ENCODE peak calls at places on chromosomes 4 and X, in five cellular contexts. One of them, this sample, is unnamed.

GRCh38 chrX:30713061-30713525 is 59.9 kb downstream of the GK start:
- DNase-seq in A549: peak; percentile 71
- DNase-seq in Panc1: peak; percentile 12
- DNase-seq in GM23338: peak; percentile 73
- DNase-seq in K562: peak; percentile 38
- DNase-seq in this sample: peak; percentile 40

GRCh38 chrX:40108959-40109287 is 11.2 kb upstream of the BCOR start:
- DNase-seq in A549: peak; percentile 85
- DNase-seq in Panc1: no peak
- DNase-seq in GM23338: peak; percentile 54
- DNase-seq in K562: peak; percentile 79
- DNase-seq in this sample: no peak

GRCh38 chrX:10922158-10922557 is 189.0 kb upstream of the HCCS start:
- DNase-seq in A549: peak; percentile 39
- DNase-seq in Panc1: no peak
- DNase-seq in GM23338: no peak
- DNase-seq in K562: no peak
- DNase-seq in this sample: peak; percentile 1

GRCh38 chrX:96433409-96434122 is 251.1 kb upstream of the DIAPH2 start:
- DNase-seq in A549: no peak
- DNase-seq in Panc1: no peak
- DNase-seq in GM23338: no peak
- DNase-seq in K562: no peak
- DNase-seq in this sample: no peak

GRCh38 chr4:85398276-85398675 is 76.7 kb upstream of the ARHGAP24 start:
- DNase-seq in A549: no peak
- DNase-seq in Panc1: no peak
- DNase-seq in GM23338: no peak
- DNase-seq in K562: no peak
- DNase-seq in this sample: no peak

GRCh38 chr4:186554485-186554884 is 882 bp downstream of the MTNR1A start:
- DNase-seq in A549: peak; percentile 71
- DNase-seq in Panc1: no peak
- DNase-seq in GM23338: peak; percentile 76
- DNase-seq in K562: no peak
- DNase-seq in this sample: peak; percentile 14

GRCh38 chr4:8580321-8581093 is at the start of gene GPR78:
- DNase-seq in A549: peak; percentile 33
- DNase-seq in Panc1: no peak
- DNase-seq in GM23338: peak; percentile 95
- DNase-seq in K562: peak; percentile 84
- DNase-seq in this sample: no peak

GRCh38 chrX:531611-531936 is 99.0 kb upstream of the SHOX start:
- DNase-seq in A549: no peak
- DNase-seq in Panc1: no peak
- DNase-seq in GM23338: peak; percentile 46
- DNase-seq in K562: no peak
- DNase-seq in this sample: no peak

GRCh38 chr4:152138451-152138850 is 377.6 kb upstream of the GATB start:
- DNase-seq in A549: no peak
- DNase-seq in Panc1: no peak
- DNase-seq in GM23338: no peak
- DNase-seq in K562: no peak
- DNase-seq in this sample: no peak

GRCh38 chrX:49041683-49042529 is 1.3 kb downstream of the TFE3 start:
- DNase-seq in A549: peak; percentile 42
- DNase-seq in Panc1: no peak
- DNase-seq in GM23338: peak; percentile 21
- DNase-seq in K562: no peak
- DNase-seq in this sample: no peak

DNA sequence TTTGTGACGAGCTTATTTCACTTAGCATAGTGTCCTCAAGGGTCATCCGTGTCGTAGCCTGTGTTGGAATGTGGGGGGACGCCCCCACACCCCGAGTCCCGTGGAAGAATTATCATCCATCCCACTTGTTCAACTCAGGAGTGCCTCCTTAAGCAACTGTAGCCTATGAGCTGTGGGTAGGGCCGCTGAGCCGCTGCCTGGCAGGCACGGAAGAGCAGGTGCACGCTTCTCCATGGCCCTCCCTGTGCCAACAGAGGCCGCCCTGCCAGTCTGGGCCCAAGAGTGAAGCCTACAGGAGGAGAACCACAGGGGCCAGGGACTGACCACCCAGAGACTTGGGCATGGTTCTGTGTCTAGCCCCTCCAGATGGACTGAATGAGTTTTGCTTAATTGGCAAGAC is 2.3 kb upstream of the RGS12 start:
- DNase-seq in A549: no peak
- DNase-seq in Panc1: no peak
- DNase-seq in GM23338: no peak
- DNase-seq in K562: no peak
- DNase-seq in this sample: no peak
- TF ChIP-seq REST in A549: no peak
- TF ChIP-seq REST in Panc1: no peak
- TF ChIP-seq REST in GM23338: no peak
- TF ChIP-seq REST in K562: no peak
- TF ChIP-seq REST in this sample: no peak

GRCh38 chrX:102155806-102156179 is at the start of gene BEX5:
- DNase-seq in A549: no peak
- DNase-seq in Panc1: no peak
- DNase-seq in GM23338: peak; percentile 84
- DNase-seq in K562: peak; percentile 34
- DNase-seq in this sample: no peak

GRCh38 chrX:102154900-102155805 is 624 bp downstream of the BEX5 start:
- DNase-seq in A549: no peak
- DNase-seq in Panc1: no peak
- DNase-seq in GM23338: peak; percentile 11
- DNase-seq in K562: no peak
- DNase-seq in this sample: no peak

GRCh38 chrX:102154218-102154860 is 1.4 kb downstream of the BEX5 start:
- DNase-seq in A549: no peak
- DNase-seq in Panc1: no peak
- DNase-seq in GM23338: peak; percentile 64
- DNase-seq in K562: no peak
- DNase-seq in this sample: no peak
- TF ChIP-seq REST in A549: no peak
- TF ChIP-seq REST in Panc1: no peak
- TF ChIP-seq REST in GM23338: no peak
- TF ChIP-seq REST in K562: no peak
- TF ChIP-seq REST in this sample: no peak

DNA sequence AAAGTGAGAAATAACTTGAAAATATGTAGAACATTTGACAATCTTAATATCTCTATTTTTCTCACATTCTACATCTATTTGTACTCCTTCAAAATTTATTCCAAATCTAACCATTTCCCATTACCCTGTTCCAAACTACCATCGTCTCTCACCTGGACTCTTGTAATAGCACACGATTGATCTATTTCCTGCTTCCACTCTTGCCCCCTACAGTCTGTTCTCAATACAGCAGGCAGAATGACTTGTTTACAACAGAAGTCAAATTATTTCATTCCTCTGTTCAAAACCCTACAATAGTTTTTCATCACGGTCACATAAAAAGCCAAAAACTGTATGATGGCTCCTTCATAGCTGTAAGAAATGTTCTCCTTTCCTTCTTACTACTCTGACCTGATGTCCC is 21.1 kb upstream of the LUZP4 start:
- DNase-seq in A549: peak; percentile 18
- DNase-seq in Panc1: no peak
- DNase-seq in GM23338: peak; percentile 57
- DNase-seq in K562: no peak
- DNase-seq in this sample: no peak
- TF ChIP-seq REST in A549: no peak
- TF ChIP-seq REST in Panc1: no peak
- TF ChIP-seq REST in GM23338: no peak
- TF ChIP-seq REST in K562: no peak
- TF ChIP-seq REST in this sample: no peak

GRCh38 chr4:139712882-139713281 is 47.3 kb downstream of the MGST2 start:
- DNase-seq in A549: no peak
- DNase-seq in Panc1: no peak
- DNase-seq in GM23338: no peak
- DNase-seq in K562: no peak
- DNase-seq in this sample: no peak

GRCh38 chr4:139718833-139719232 is 53.2 kb downstream of the MGST2 start:
- DNase-seq in A549: no peak
- DNase-seq in Panc1: no peak
- DNase-seq in GM23338: no peak
- DNase-seq in K562: no peak
- DNase-seq in this sample: no peak

GRCh38 chr4:139719381-139720101 is 53.9 kb downstream of the MGST2 start:
- DNase-seq in A549: no peak
- DNase-seq in Panc1: no peak
- DNase-seq in GM23338: no peak
- DNase-seq in K562: no peak
- DNase-seq in this sample: no peak

GRCh38 chr4:139718358-139718757 is 52.7 kb downstream of the MGST2 start:
- DNase-seq in A549: no peak
- DNase-seq in Panc1: no peak
- DNase-seq in GM23338: no peak
- DNase-seq in K562: no peak
- DNase-seq in this sample: no peak

GRCh38 chr4:139715721-139716391 is 50.2 kb downstream of the MGST2 start:
- DNase-seq in A549: no peak
- DNase-seq in Panc1: no peak
- DNase-seq in GM23338: no peak
- DNase-seq in K562: no peak
- DNase-seq in this sample: no peak
- TF ChIP-seq REST in A549: no peak
- TF ChIP-seq REST in Panc1: no peak
- TF ChIP-seq REST in GM23338: no peak
- TF ChIP-seq REST in K562: no peak
- TF ChIP-seq REST in this sample: no peak

DNA sequence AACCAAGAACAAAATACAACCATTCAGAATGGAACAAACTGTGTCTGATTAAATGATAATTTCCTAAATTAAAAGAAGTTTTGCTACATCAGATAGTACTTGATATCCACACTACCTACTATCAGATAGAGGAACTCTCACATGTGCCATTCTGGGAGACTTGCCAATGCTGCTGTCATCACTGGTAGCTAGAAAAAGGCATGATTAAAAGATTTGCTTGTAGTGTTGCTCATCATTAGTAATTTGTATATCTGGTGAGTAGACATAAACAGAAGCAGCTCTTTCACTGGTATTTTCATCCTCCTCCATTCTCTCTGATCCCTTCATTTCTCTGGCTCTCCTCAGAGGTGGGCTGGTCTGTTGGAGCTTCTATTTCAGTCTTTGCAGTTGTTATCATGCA is 56.0 kb downstream of the SPRY1 start:
- DNase-seq in A549: peak; percentile 11
- DNase-seq in Panc1: peak; percentile 87
- DNase-seq in GM23338: no peak
- DNase-seq in K562: no peak
- DNase-seq in this sample: peak; percentile 20
- TF ChIP-seq REST in A549: no peak
- TF ChIP-seq REST in Panc1: no peak
- TF ChIP-seq REST in GM23338: no peak
- TF ChIP-seq REST in K562: no peak
- TF ChIP-seq REST in this sample: no peak

GRCh38 chrX:67599532-67599931 is 55.7 kb downstream of the AR start:
- DNase-seq in A549: no peak
- DNase-seq in Panc1: no peak
- DNase-seq in GM23338: no peak
- DNase-seq in K562: no peak
- DNase-seq in this sample: no peak

GRCh38 chrX:67607436-67607835 is 63.6 kb downstream of the AR start:
- DNase-seq in A549: no peak
- DNase-seq in Panc1: no peak
- DNase-seq in GM23338: no peak
- DNase-seq in K562: no peak
- DNase-seq in this sample: no peak

GRCh38 chrX:67601771-67602170 is 58.0 kb downstream of the AR start:
- DNase-seq in A549: no peak
- DNase-seq in Panc1: no peak
- DNase-seq in GM23338: no peak
- DNase-seq in K562: no peak
- DNase-seq in this sample: no peak

GRCh38 chrX:67610282-67610681 is 66.5 kb downstream of the AR start:
- DNase-seq in A549: no peak
- DNase-seq in Panc1: no peak
- DNase-seq in GM23338: no peak
- DNase-seq in K562: no peak
- DNase-seq in this sample: no peak

GRCh38 chrX:67604979-67605703 is 61.3 kb downstream of the AR start:
- DNase-seq in A549: peak; percentile 79
- DNase-seq in Panc1: no peak
- DNase-seq in GM23338: peak; percentile 15
- DNase-seq in K562: no peak
- DNase-seq in this sample: no peak
- TF ChIP-seq REST in A549: no peak
- TF ChIP-seq REST in Panc1: no peak
- TF ChIP-seq REST in GM23338: no peak
- TF ChIP-seq REST in K562: no peak
- TF ChIP-seq REST in this sample: no peak

This sample was measured in HepG2.